ENCODE peak calls at places on chromosome 13, in ten cellular contexts. O is fibroblast of villous mesenchyme, M is astrocyte of the spinal cord, D is BE2C, T is tibial nerve, L is IMR-90, I is lower leg skin, K is foreskin fibroblast, P is right atrium auricular region, E is A673. H is an unnamed sample.
A peak's percentile ranks its signal among the peaks of the same experiment; 100 is the strongest.

GRCh38 chr13:25171517-25172302 is at the start of gene AMER2:
- DNase-seq in K (peak; percentile 47), P (no peak), E (peak; percentile 86), T (no peak), O (peak; percentile 17), I (no peak), M (peak; percentile 30), L (no peak), D (peak; percentile 60), H (peak; percentile 23)

GRCh38 chr13:23728807-23729206 is 158.6 kb downstream of the TNFRSF19 start:
- DNase-seq in E (no peak), O (no peak), D (no peak), M (no peak), I (no peak), P (no peak), L (no peak), T (no peak), K (no peak), H (no peak)

GRCh38 chr13:110137677-110138008 is 169.3 kb downstream of the COL4A1 start:
- DNase-seq in T (no peak), L (no peak), I (peak; percentile 18), O (no peak), P (peak; percentile 67), K (no peak), E (peak; percentile 62), M (no peak), D (no peak), H (peak; percentile 38)

GRCh38 chr13:66077286-66077685 is 1152.8 kb downstream of the PCDH9 start:
- DNase-seq in P (no peak), E (no peak), D (no peak), I (no peak), O (no peak), T (no peak), K (peak; percentile 44), M (no peak), L (no peak), H (no peak)

GRCh38 chr13:75129331-75129730 is 352.6 kb downstream of the TBC1D4 start:
- DNase-seq in D (no peak), I (no peak), O (no peak), M (no peak), T (no peak), K (peak; percentile 56), L (no peak), E (no peak), P (no peak), H (no peak)

GRCh38 chr13:32246468-32246867 is 68.7 kb downstream of the ZAR1L start:
- DNase-seq in M (peak; percentile 74), E (peak; percentile 82), T (no peak), O (peak; percentile 67), P (peak; percentile 71), I (peak; percentile 32), L (peak; percentile 76), K (peak; percentile 77), D (peak; percentile 64), H (peak; percentile 86)

GRCh38 chr13:114315074-114315785 is 927 bp downstream of the CHAMP1 start:
- DNase-seq in P (no peak), I (no peak), L (no peak), K (no peak), T (no peak), D (no peak), O (no peak), E (no peak), M (no peak), H (no peak)

GRCh38 chr13:95087746-95088305 is 213.4 kb downstream of the ABCC4 start:
- DNase-seq in I (no peak), D (no peak), E (no peak), K (peak; percentile 47), T (no peak), P (no peak), L (peak; percentile 63), M (peak; percentile 54), O (peak; percentile 45), H (peak; percentile 52)

GRCh38 chr13:33251131-33251629 is 34.4 kb downstream of the STARD13 start:
- DNase-seq in M (peak; percentile 97), P (no peak), D (peak; percentile 79), O (peak; percentile 93), L (peak; percentile 99), E (peak; percentile 79), K (peak; percentile 96), I (no peak), T (no peak), H (peak; percentile 97)

GRCh38 chr13:76668716-76669115 is 217.5 kb downstream of the KCTD12 start:
- DNase-seq in K (no peak), O (no peak), L (no peak), M (no peak), D (no peak), I (no peak), P (no peak), E (no peak), T (no peak), H (no peak)

GRCh38 chr13:60583911-60584753 is 187.1 kb downstream of the TDRD3 start:
- DNase-seq in T (peak; percentile 15), D (peak; percentile 15), P (no peak), L (peak; percentile 73), E (peak; percentile 93), O (peak; percentile 73), I (peak; percentile 70), M (peak; percentile 86), K (peak; percentile 58), H (peak; percentile 72)

GRCh38 chr13:48476674-48477073 is 56.2 kb downstream of the RCBTB2 start:
- DNase-seq in I (no peak), L (no peak), D (no peak), K (no peak), E (no peak), T (no peak), O (no peak), M (no peak), P (no peak), H (no peak)

GRCh38 chr13:78777973-78778372 is 119.0 kb upstream of the OBI1 start:
- DNase-seq in I (no peak), T (no peak), L (no peak), E (peak; percentile 38), K (no peak), D (no peak), M (no peak), O (no peak), P (no peak), H (no peak)

GRCh38 chr13:33265133-33265532 is 20.4 kb downstream of the STARD13 start:
- DNase-seq in E (no peak), O (no peak), L (no peak), K (no peak), I (no peak), T (no peak), P (no peak), D (no peak), M (no peak), H (no peak)

GRCh38 chr13:24127116-24127631 is 33.3 kb upstream of the SPATA13 start:
- DNase-seq in E (peak; percentile 32), M (peak; percentile 49), I (no peak), P (no peak), T (no peak), D (no peak), O (no peak), L (peak; percentile 43), K (no peak), H (peak; percentile 12)

GRCh38 chr13:20713014-20713376 is 9.5 kb downstream of the IL17D start:
- DNase-seq in D (no peak), T (no peak), K (peak; percentile 13), M (peak; percentile 20), L (no peak), E (no peak), P (peak; percentile 59), O (no peak), I (no peak), H (no peak)
- H3K4me3 ChIP-seq in D (peak overlapping the region; percentile 13), T (no peak overlapping the region), K (peak overlapping the region; percentile 40), M (peak overlapping the region; percentile 12), L (no peak overlapping the region), E (peak overlapping the region; percentile 35), P (no peak overlapping the region), O (peak overlapping the region; percentile 39), I (no peak overlapping the region), H (peak overlapping the region; percentile 20)

DNA sequence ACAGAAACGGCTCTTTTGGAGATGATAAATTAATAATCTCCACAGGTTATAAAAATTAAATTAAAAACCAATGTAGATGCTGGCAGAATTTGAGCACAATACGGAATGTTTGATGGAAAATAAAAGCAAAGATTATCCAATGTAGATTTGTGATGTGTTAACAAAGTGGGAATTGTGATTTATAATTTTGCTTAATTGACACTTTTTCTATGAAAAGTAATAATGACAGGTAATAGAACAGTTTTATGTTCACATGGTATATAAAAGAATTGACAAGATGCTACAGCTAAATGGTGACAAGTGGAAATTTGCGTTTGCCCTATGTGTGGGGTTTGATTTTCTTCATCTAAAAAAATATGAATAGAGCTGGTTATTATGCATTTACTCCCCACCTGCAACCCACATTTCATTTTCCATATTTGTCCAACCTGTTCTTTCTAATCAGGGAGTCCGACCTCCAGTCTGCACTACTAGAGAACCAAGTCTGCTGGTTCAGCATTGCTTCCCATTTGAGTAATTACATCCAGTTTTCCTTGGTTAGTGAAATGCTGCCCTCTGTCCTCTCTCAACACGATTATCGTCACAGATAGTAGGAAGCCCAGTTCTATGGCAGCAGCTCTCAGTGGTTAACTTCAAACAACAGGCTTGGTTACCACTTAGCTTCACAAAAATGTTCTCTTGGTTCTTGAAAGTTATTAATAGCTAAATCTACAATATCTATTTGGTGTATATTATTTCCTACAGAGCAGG is 61.4 kb upstream of the SLITRK1 start:
- DNase-seq in I (no peak), D (no peak), T (no peak), L (no peak), P (no peak), O (no peak), E (peak; percentile 1), K (no peak), M (no peak), H (no peak)
- TF ChIP-seq CTCF in I (no peak), D (no peak), T (no peak), L (no peak), P (no peak), O (no peak), E (no peak), K (no peak), M (no peak), H (no peak)

GRCh38 chr13:62611343-62611742 is 1195.7 kb upstream of the PCDH20 start:
- DNase-seq in D (no peak), M (no peak), L (no peak), E (no peak), T (no peak), K (no peak), O (no peak), I (no peak), P (no peak), H (no peak)

GRCh38 chr13:62613819-62614218 is 1198.2 kb upstream of the PCDH20 start:
- DNase-seq in O (no peak), L (no peak), T (no peak), E (no peak), I (no peak), P (no peak), M (no peak), D (no peak), K (no peak), H (no peak)
- H3K4me3 ChIP-seq in O (no peak overlapping the region), L (no peak overlapping the region), T (no peak overlapping the region), E (no peak overlapping the region), I (no peak overlapping the region), P (no peak overlapping the region), M (no peak overlapping the region), D (no peak overlapping the region), K (no peak overlapping the region), H (no peak overlapping the region)

DNA sequence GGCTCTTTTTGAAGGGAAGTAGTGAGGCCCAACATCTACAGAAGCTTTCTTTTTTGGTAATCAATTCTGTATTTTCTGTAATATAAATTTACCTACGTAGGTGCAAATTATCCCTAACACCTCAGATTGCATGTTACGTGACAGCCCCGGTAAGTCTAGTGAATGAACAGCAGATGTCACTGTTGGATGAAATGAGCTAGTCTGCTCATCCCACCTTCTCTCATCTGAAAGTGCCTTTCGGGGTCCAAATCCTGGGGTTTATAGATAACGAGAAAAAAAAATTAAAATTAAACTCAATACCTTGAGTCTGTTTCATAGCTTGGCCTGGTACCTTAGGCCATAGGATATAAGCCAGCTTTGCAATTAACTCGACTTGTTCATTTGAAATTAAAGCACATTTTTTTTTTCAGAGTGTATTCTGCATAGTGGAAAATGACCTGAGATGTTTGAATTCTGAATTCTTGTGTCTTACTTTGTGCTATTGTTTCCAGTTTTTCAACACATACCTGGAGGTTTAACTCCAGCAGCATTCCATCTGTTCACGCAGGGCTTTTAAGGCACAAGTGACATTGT is 548.2 kb downstream of the GPC5 start:
- DNase-seq in M (peak; percentile 8), I (no peak), P (no peak), E (peak; percentile 40), L (peak; percentile 12), K (peak; percentile 0), O (peak; percentile 0), T (no peak), D (peak; percentile 15), H (peak; percentile 1)
- TF ChIP-seq CTCF in M (peak; percentile 70), I (no peak), P (no peak), E (peak; percentile 63), L (peak; percentile 31), K (no peak), O (no peak), T (no peak), D (peak; percentile 84), H (peak; percentile 3)